ENCODE peak calls at places on chromosomes 11 and 22, in ten cellular contexts. G, X, M, R, H, L, I, W, E and F are unnamed samples.

GRCh38 chr11:70755410-70756158 is 357.3 kb downstream of the CTTN start:
- DNase-seq in E (peak), R (peak), H (no peak), L (peak), X (peak), G (peak), M (peak), I (peak), W (peak), F (peak)

GRCh38 chr22:39482768-39483167 is 19.3 kb upstream of the MIEF1 start:
- DNase-seq in I (no peak), R (no peak), H (no peak), W (no peak), X (no peak), M (no peak), G (no peak), E (no peak), L (peak), F (peak)

GRCh38 chr11:120400564-120401364 is 64.6 kb downstream of the ARHGEF12 start:
- DNase-seq in G (peak), X (no peak), I (no peak), M (peak), R (no peak), H (peak), W (no peak), E (no peak), L (peak), F (peak)

GRCh38 chr11:5280582-5281102 is 10.9 kb upstream of the HBE1 start:
- DNase-seq in G (peak), M (peak), H (peak), I (peak), X (no peak), W (no peak), L (peak), E (no peak), R (peak), F (peak)

GRCh38 chr11:107769189-107769588 is 57.3 kb upstream of the SLN start:
- DNase-seq in H (no peak), R (no peak), M (peak), L (peak), G (peak), X (no peak), I (no peak), W (no peak), E (no peak), F (peak)

GRCh38 chr11:102489469-102490145 is 37.0 kb upstream of the TMEM123 start:
- DNase-seq in X (no peak), W (no peak), E (no peak), H (no peak), L (peak), M (no peak), R (no peak), G (no peak), I (no peak), F (no peak)

GRCh38 chr22:48824673-48825651 is 1002.7 kb downstream of the BRD1 start:
- DNase-seq in H (no peak), G (no peak), X (no peak), E (no peak), L (peak), W (no peak), I (no peak), M (no peak), R (no peak), F (no peak)

GRCh38 chr11:129286813-129287212 is 88.8 kb upstream of the BARX2 start:
- DNase-seq in E (no peak), R (no peak), H (no peak), M (no peak), G (no peak), I (no peak), W (no peak), X (no peak), L (no peak), F (peak)

GRCh38 chr11:46387919-46388618 is 3.5 kb downstream of the CHRM4 start:
- DNase-seq in L (no peak), I (no peak), R (no peak), G (no peak), E (no peak), H (no peak), X (no peak), M (no peak), W (no peak), F (no peak)

GRCh38 chr11:2802389-2803185 is 83.0 kb downstream of the CDKN1C start:
- DNase-seq in I (no peak), X (no peak), R (peak), G (no peak), H (no peak), W (no peak), L (no peak), E (peak), M (no peak), F (no peak)

GRCh38 chr11:7965386-7965785 is at the start of gene NLRP10:
- DNase-seq in L (peak), M (peak), R (no peak), I (no peak), W (no peak), H (peak), X (no peak), E (no peak), G (peak), F (peak)

GRCh38 chr22:19868773-19869471 is 14.2 kb upstream of the GNB1L start:
- DNase-seq in X (no peak), I (peak), M (no peak), R (no peak), H (no peak), W (no peak), L (no peak), E (peak), G (no peak), F (no peak)

GRCh38 chr11:134223066-134223465 is 701 bp downstream of the NCAPD3 start:
- DNase-seq in W (no peak), X (no peak), I (no peak), H (no peak), M (peak), G (no peak), R (no peak), L (no peak), E (no peak), F (no peak)

GRCh38 chr22:32695451-32695891 is 106.0 kb upstream of the TIMP3 start:
- DNase-seq in I (no peak), R (no peak), E (no peak), W (no peak), X (no peak), G (peak), M (peak), L (peak), H (no peak), F (peak)

GRCh38 chr11:11389238-11389637 is 36.2 kb upstream of the CSNK2A3 start:
- DNase-seq in I (no peak), X (no peak), R (no peak), G (no peak), H (no peak), M (no peak), L (peak), W (no peak), E (no peak), F (no peak)

GRCh38 chr11:65325435-65325834 is 8.2 kb upstream of the DPF2 start:
- DNase-seq in W (no peak), I (no peak), R (no peak), G (no peak), H (no peak), E (no peak), M (no peak), L (no peak), X (no peak), F (no peak)

GRCh38 chr11:77073328-77074001 is 6.7 kb downstream of the CAPN5 start:
- DNase-seq in R (peak), H (peak), X (no peak), L (peak), E (no peak), I (peak), W (no peak), G (peak), M (peak), F (peak)

GRCh38 chr22:30649430-30650007 is 13.9 kb downstream of the SLC35E4 start:
- DNase-seq in X (no peak), E (peak), G (peak), L (peak), I (no peak), R (no peak), W (no peak), H (peak), M (peak), F (peak)

GRCh38 chr22:29346659-29347058 is 31.2 kb upstream of the RASL10A start:
- DNase-seq in R (no peak), L (no peak), I (peak), H (no peak), W (no peak), G (no peak), E (no peak), X (no peak), M (no peak), F (no peak)

GRCh38 chr11:93000511-93001476 is 31.3 kb downstream of the MTNR1B start:
- DNase-seq in R (no peak), G (peak), I (no peak), L (peak), H (peak), E (no peak), W (no peak), M (peak), X (no peak), F (peak)

GRCh38 chr11:56783448-56784041 is 35.0 kb upstream of the OR9G4 start:
- DNase-seq in R (no peak), I (no peak), L (peak), W (peak), X (peak), M (peak), G (peak), H (peak), E (no peak), F (peak)

GRCh38 chr11:63558459-63559157 is 4.6 kb downstream of the PLAAT2 start:
- DNase-seq in H (no peak), M (no peak), L (no peak), X (no peak), W (no peak), G (no peak), E (no peak), I (no peak), R (peak), F (no peak)

GRCh38 chr11:21144556-21144955 is 475.2 kb downstream of the NELL1 start:
- DNase-seq in L (no peak), W (no peak), G (no peak), X (no peak), E (no peak), I (no peak), M (no peak), R (no peak), H (no peak), F (no peak)